ENCODE peak calls at places on chromosomes 5 and 9, in eight cellular contexts. G, V, H, T, L, D, K and Q are unnamed samples.
A peak's percentile ranks its signal among the peaks of the same experiment; 100 is the strongest.

GRCh38 chr9:121246821-121247511 is 21.0 kb upstream of the GSN start:
- DNase-seq in G (no peak), V (no peak), H (no peak), T (no peak), L (no peak), D (no peak), K (no peak), Q (no peak)

GRCh38 chr9:27117489-27118135 is 8.6 kb downstream of the TEK start:
- DNase-seq in G (peak; percentile 78), V (no peak), H (peak; percentile 76), T (no peak), L (no peak), D (no peak), K (no peak), Q (no peak)

GRCh38 chr9:81898851-81899250 is 29.4 kb upstream of the SPATA31D4 start:
- DNase-seq in G (no peak), V (no peak), H (no peak), T (no peak), L (no peak), D (no peak), K (no peak), Q (no peak)

GRCh38 chr5:113084402-113085083 is 107.9 kb downstream of the DCP2 start:
- DNase-seq in G (no peak), V (peak; percentile 34), H (no peak), T (no peak), L (no peak), D (no peak), K (no peak), Q (no peak)

GRCh38 chr5:54013556-54014157 is 296.7 kb downstream of the ARL15 start:
- DNase-seq in G (peak; percentile 80), V (no peak), H (no peak), T (no peak), L (peak; percentile 3), D (no peak), K (peak; percentile 82), Q (no peak)

GRCh38 chr9:95249986-95250385 is 67.5 kb downstream of the FANCC start:
- DNase-seq in G (no peak), V (no peak), H (no peak), T (no peak), L (no peak), D (no peak), K (no peak), Q (no peak)

GRCh38 chr9:101449071-101449721 is 13.6 kb upstream of the ALDOB start:
- DNase-seq in G (peak; percentile 86), V (peak; percentile 10), H (peak; percentile 77), T (peak; percentile 61), L (peak; percentile 25), D (peak; percentile 16), K (peak; percentile 79), Q (no peak)

GRCh38 chr9:99416007-99416406 is 193.9 kb downstream of the SEC61B start:
- DNase-seq in G (no peak), V (no peak), H (no peak), T (no peak), L (no peak), D (no peak), K (no peak), Q (no peak)

GRCh38 chr9:128903871-128904371 is 16.9 kb upstream of the PHYHD1 start:
- DNase-seq in G (no peak), V (peak; percentile 48), H (no peak), T (no peak), L (no peak), D (no peak), K (no peak), Q (no peak)

GRCh38 chr5:122236270-122236669 is 75.8 kb upstream of the SNCAIP start:
- DNase-seq in G (no peak), V (no peak), H (no peak), T (no peak), L (no peak), D (no peak), K (no peak), Q (no peak)

GRCh38 chr9:104264431-104264830 is 170.3 kb downstream of the SMC2 start:
- DNase-seq in G (no peak), V (no peak), H (no peak), T (no peak), L (no peak), D (no peak), K (no peak), Q (no peak)

GRCh38 chr9:5851445-5851844 is 18.5 kb upstream of the ERMP1 start:
- DNase-seq in G (no peak), V (no peak), H (no peak), T (no peak), L (no peak), D (no peak), K (peak; percentile 33), Q (no peak)

GRCh38 chr9:11128156-11128555 is 515.4 kb upstream of the PTPRD start:
- DNase-seq in G (no peak), V (peak; percentile 5), H (no peak), T (no peak), L (no peak), D (no peak), K (no peak), Q (no peak)

GRCh38 chr9:74521009-74521408 is 23.9 kb downstream of the RORB start:
- DNase-seq in G (no peak), V (no peak), H (no peak), T (no peak), L (no peak), D (no peak), K (no peak), Q (no peak)

GRCh38 chr9:19577411-19577810 is 168.6 kb downstream of the ACER2 start:
- DNase-seq in G (no peak), V (no peak), H (no peak), T (no peak), L (no peak), D (no peak), K (no peak), Q (no peak)

GRCh38 chr5:94968507-94969095 is 316.3 kb downstream of the MCTP1 start:
- DNase-seq in G (peak; percentile 71), V (peak; percentile 74), H (no peak), T (no peak), L (no peak), D (no peak), K (peak; percentile 75), Q (no peak)

GRCh38 chr5:135317286-135317685 is 81.7 kb downstream of the MACROH2A1 start:
- DNase-seq in G (no peak), V (no peak), H (peak; percentile 40), T (no peak), L (no peak), D (no peak), K (no peak), Q (no peak)

GRCh38 chr5:132260714-132261615 is 3.5 kb downstream of the PDLIM4 start:
- DNase-seq in G (no peak), V (no peak), H (peak; percentile 80), T (peak; percentile 25), L (no peak), D (no peak), K (peak; percentile 20), Q (no peak)

GRCh38 chr5:40603378-40603777 is 76.3 kb upstream of the PTGER4 start:
- DNase-seq in G (no peak), V (no peak), H (no peak), T (no peak), L (no peak), D (no peak), K (no peak), Q (no peak)

GRCh38 chr9:136981588-136982231 is 1.1 kb upstream of the LCNL1 start:
- DNase-seq in G (no peak), V (no peak), H (no peak), T (no peak), L (no peak), D (no peak), K (no peak), Q (no peak)

GRCh38 chr5:87674235-87674634 is 261.5 kb upstream of the CCNH start:
- DNase-seq in G (no peak), V (no peak), H (no peak), T (no peak), L (no peak), D (no peak), K (no peak), Q (no peak)

GRCh38 chr9:93684161-93684765 is 107.9 kb downstream of the PHF2 start:
- DNase-seq in G (no peak), V (no peak), H (peak; percentile 35), T (no peak), L (no peak), D (no peak), K (no peak), Q (no peak)

GRCh38 chr5:138492552-138493045 is 27.3 kb downstream of the EGR1 start:
- DNase-seq in G (no peak), V (no peak), H (no peak), T (no peak), L (no peak), D (no peak), K (no peak), Q (no peak)

GRCh38 chr5:127695336-127695735 is 7.9 kb upstream of the CCDC192 start:
- DNase-seq in G (no peak), V (peak; percentile 85), H (no peak), T (no peak), L (no peak), D (no peak), K (no peak), Q (no peak)